ENCODE peak calls at places on chromosome 17, in four cellular contexts. L, P, T and R are unnamed samples. For H3K4me1, the result is how much of the 10 kb centered on the place peaks cover.

GRCh38 chr17:66549312-66549705 is 246.9 kb downstream of the PRKCA start:
- DNase-seq in T (no peak), L (no peak), P (no peak), R (no peak)

GRCh38 chr17:5097101-5097834 is 14.4 kb downstream of the ZNF232 start:
- DNase-seq in T (peak), P (no peak), L (no peak), R (peak)

GRCh38 chr17:55584861-55585260 is 73.6 kb upstream of the SMIM36 start:
- DNase-seq in P (no peak), L (no peak), T (no peak), R (no peak)

GRCh38 chr17:76714822-76715461 is 4.2 kb upstream of the MXRA7 start:
- DNase-seq in T (peak), P (no peak), L (no peak), R (peak)

GRCh38 chr17:30273373-30273772 is 18.4 kb downstream of the BLMH start:
- DNase-seq in L (no peak), P (no peak), T (no peak), R (no peak)

GRCh38 chr17:33688771-33689170 is 395.7 kb upstream of the ASIC2 start:
- DNase-seq in L (no peak), T (no peak), P (no peak), R (no peak)

GRCh38 chr17:49487202-49487601 is 7.9 kb upstream of the NGFR start:
- DNase-seq in T (no peak), L (no peak), P (no peak), R (no peak)

GRCh38 chr17:13017623-13018462 is at the start of gene ELAC2:
- DNase-seq in T (peak), P (peak), L (peak), R (peak)

GRCh38 chr17:20611314-20611713 is 31.8 kb downstream of the CDRT15L2 start:
- DNase-seq in L (no peak), P (no peak), T (no peak), R (no peak)

GRCh38 chr17:80414508-80414802 is 512 bp upstream of the ENDOV start:
- DNase-seq in L (no peak), T (no peak), P (no peak), R (no peak)

GRCh38 chr17:77498875-77499698 is 358.3 kb downstream of the SEC14L1 start:
- DNase-seq in L (no peak), T (no peak), P (no peak), R (peak)

GRCh38 chr17:51346218-51346982 is 86.1 kb downstream of the UTP18 start:
- DNase-seq in P (no peak), T (no peak), L (no peak), R (no peak)

GRCh38 chr17:16100737-16101400 is 101.2 kb downstream of the TTC19 start:
- DNase-seq in T (no peak), P (no peak), L (no peak), R (peak)

GRCh38 chr17:50943575-50943933 is 77.4 kb upstream of the TOB1 start:
- DNase-seq in P (peak), T (peak), L (peak), R (peak)

GRCh38 chr17:67132366-67132765 is 88.0 kb downstream of the CACNG1 start:
- DNase-seq in P (no peak), T (no peak), L (no peak), R (no peak)

GRCh38 chr17:39739885-39740356 is 2.2 kb downstream of the GRB7 start:
- DNase-seq in L (no peak), P (no peak), T (no peak), R (no peak)

GRCh38 chr17:78528541-78528940 is 48.7 kb downstream of the DNAH17 start:
- DNase-seq in P (no peak), T (no peak), L (peak), R (no peak)

GRCh38 chr17:45160505-45161287 is 979 bp upstream of the HEXIM2 start:
- DNase-seq in P (peak), T (peak), L (no peak), R (peak)

GRCh38 chr17:8124350-8125195 is 667 bp upstream of the HES7 start:
- DNase-seq in T (no peak), L (no peak), P (no peak), R (no peak)

GRCh38 chr17:78263063-78263735 is 31.8 kb downstream of the TMEM235 start:
- DNase-seq in L (peak), T (peak), P (no peak), R (no peak)

GRCh38 chr17:40582328-40582901 is 17.1 kb upstream of the CCR7 start:
- DNase-seq in L (no peak), T (no peak), P (peak), R (no peak)

GRCh38 chr17:21300601-21301571 is 16.4 kb downstream of the MAP2K3 start:
- DNase-seq in P (no peak), T (peak), L (no peak), R (no peak)

GRCh38 chr17:29400818-29401217 is 10.7 kb downstream of the TAOK1 start:
- DNase-seq in L (no peak), P (no peak), T (no peak), R (no peak)

GRCh38 chr17:16443390-16444257 is 28.3 kb downstream of the TRPV2 start:
- DNase-seq in P (no peak), L (peak), T (no peak), R (no peak)

GRCh38 chr17:50565559-50566350 is 5.2 kb downstream of the CACNA1G start:
- DNase-seq in P (no peak), L (no peak), T (no peak), R (no peak)

GRCh38 chr17:63956296-63956920 is 16.3 kb downstream of the SCN4A start:
- DNase-seq in L (no peak), P (no peak), T (no peak), R (no peak)

GRCh38 chr17:61809816-61810392 is 53.4 kb downstream of the BRIP1 start:
- DNase-seq in P (no peak), T (no peak), L (no peak), R (no peak)

GRCh38 chr17:6901086-6901485 is 69.6 kb upstream of the TEKT1 start:
- DNase-seq in L (no peak), T (no peak), P (no peak), R (no peak)

GRCh38 chr17:37322826-37323561 is 52.8 kb upstream of the C17orf78 start:
- DNase-seq in L (no peak), T (no peak), P (no peak), R (no peak)

GRCh38 chr17:35404360-35404759 is 27.9 kb downstream of the SLFN12 start:
- DNase-seq in T (no peak), P (no peak), L (no peak), R (no peak)

GRCh38 chr17:75501378-75502071 is 13.8 kb downstream of the CASKIN2 start:
- DNase-seq in P (no peak), T (no peak), L (no peak), R (no peak)

GRCh38 chr17:57050303-57050702 is 34.7 kb upstream of the AKAP1 start:
- DNase-seq in T (no peak), P (no peak), L (no peak), R (no peak)

GRCh38 chr17:35170968-35171771 is 23.0 kb downstream of the SLC35G3 start:
- DNase-seq in L (no peak), P (no peak), T (no peak), R (no peak)

GRCh38 chr17:45376606-45377005 is 56.1 kb downstream of the ARHGAP27 start:
- DNase-seq in L (no peak), P (no peak), T (no peak), R (no peak)

GRCh38 chr17:37830151-37830993 is 85.5 kb upstream of the HNF1B start:
- DNase-seq in P (no peak), L (no peak), T (no peak), R (no peak)

DNA sequence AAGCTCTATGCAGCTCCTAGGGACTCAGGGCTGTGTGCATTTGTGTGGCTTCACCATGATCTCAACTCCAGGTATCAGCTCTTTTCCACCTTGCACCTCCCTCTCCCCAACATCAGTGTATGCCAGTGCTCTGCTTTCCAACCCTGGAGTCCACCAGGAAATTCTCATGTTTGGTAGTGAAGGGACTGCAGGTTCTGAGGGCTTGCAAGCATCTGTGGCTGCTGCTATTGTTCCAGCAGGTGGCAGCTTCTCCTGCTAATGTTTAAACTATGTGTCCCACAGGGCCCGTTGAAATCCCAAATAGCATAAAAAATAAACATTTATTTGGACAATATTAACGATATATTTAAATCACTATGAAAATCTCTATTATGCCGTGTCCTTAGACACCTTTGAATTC is 82.0 kb downstream of the RGS9 start:
- DNase-seq in L (no peak), P (no peak), T (no peak), R (no peak)
- TF ChIP-seq CTCF in L (peak), P (no peak), T (no peak), R (peak)

GRCh38 chr17:42457107-42457787 is 1.4 kb upstream of the ATP6V0A1 start:
- DNase-seq in L (no peak), T (no peak), P (no peak), R (no peak)

GRCh38 chr17:42458497-42459255 is at the start of gene ATP6V0A1:
- DNase-seq in T (peak), L (peak), P (peak), R (peak)

GRCh38 chr17:42459256-42459982 is 741 bp downstream of the ATP6V0A1 start:
- DNase-seq in L (no peak), T (peak), P (peak), R (peak)

GRCh38 chr17:42460371-42460770 is 1.7 kb downstream of the ATP6V0A1 start:
- DNase-seq in P (no peak), L (no peak), T (no peak), R (no peak)

GRCh38 chr17:42459983-42460300 is 1.3 kb downstream of the ATP6V0A1 start:
- DNase-seq in P (no peak), T (no peak), L (no peak), R (no peak)
- H3K4me3 ChIP-seq in P (peak), T (peak), L (peak), R (peak)

DNA sequence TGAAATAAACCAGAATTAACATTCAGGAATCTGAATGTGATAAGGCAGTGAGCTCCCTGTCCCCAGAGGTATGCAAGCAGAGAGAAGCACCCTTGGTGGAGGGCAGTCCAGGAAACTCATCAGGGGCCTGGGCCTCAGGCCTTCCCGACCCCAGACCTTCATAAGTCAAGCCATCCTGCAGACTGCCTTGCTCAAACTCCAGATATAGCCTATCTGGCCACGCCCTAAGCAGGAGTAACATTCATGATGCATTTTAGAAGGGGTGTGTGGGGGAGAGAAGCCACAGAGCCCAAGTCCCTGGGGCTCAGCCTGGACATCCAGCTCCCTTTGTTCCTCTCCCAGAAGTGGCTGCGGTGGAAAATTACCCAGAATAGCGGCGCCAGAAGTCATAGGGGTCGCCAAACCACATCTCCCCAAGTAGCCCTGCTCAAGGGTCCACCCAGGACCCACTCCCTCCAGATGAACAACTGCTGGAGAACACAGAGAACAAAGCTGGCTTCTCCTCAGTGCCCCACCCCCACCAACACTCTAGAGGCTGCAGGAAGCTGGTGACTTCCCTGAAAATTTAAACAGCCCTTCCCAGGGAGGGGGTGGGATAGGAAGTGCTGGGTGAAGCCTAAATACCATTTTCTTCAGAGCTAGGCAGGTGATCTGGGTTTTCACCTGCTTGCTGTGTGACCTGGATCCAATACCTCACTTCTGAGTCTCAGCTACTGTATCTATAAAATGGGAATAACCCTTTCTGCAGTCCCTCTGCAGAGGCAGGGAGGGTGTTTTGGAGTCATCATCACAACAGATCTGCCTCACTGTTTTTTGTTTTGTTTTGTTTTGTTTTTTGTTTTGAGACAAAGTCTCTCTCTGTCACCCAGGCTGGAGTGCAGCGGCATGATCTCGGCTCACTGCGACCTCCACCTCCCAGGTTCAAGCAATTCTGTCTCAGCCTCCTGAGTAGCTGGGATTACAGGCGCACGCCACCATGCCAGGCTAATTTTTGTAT is 1.5 kb upstream of the SREBF1 start:
- DNase-seq in P (no peak), T (peak), L (no peak), R (no peak)
- H3K4me1 ChIP-seq in P (half or more), T (under half), L (half or more), R (under half)

DNA sequence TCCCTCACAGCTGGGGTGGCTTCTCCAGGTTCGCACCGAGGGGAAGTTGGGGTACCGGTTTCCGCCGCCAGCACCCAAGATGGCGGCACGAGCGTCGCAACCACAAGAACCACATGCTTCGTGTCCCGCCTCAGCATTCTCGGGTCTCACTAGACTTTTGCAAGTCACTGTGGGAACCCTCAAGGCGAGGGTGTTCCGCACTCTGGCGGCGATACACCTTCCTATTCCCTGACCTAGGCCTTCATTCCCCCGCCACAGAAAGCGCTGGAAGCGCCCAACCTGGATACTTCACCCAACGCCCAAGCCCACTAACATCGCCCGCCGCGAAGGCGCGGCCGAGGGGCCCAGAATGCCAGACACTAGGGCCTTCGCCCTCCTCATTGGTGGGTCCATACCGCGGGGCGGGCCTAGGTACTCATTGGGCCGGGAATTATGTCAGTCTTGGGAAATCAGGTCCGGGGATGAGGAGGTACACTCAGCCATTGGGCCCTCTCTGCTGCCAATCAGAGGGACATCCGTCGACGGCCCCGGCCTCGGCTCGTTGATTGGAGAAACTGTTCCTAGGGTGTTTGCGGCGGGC is 328 bp upstream of the NFE2L1 start:
- DNase-seq in L (peak), T (peak), P (peak), R (peak)
- TF ChIP-seq CTCF in L (no peak), T (no peak), P (peak), R (no peak)

DNA sequence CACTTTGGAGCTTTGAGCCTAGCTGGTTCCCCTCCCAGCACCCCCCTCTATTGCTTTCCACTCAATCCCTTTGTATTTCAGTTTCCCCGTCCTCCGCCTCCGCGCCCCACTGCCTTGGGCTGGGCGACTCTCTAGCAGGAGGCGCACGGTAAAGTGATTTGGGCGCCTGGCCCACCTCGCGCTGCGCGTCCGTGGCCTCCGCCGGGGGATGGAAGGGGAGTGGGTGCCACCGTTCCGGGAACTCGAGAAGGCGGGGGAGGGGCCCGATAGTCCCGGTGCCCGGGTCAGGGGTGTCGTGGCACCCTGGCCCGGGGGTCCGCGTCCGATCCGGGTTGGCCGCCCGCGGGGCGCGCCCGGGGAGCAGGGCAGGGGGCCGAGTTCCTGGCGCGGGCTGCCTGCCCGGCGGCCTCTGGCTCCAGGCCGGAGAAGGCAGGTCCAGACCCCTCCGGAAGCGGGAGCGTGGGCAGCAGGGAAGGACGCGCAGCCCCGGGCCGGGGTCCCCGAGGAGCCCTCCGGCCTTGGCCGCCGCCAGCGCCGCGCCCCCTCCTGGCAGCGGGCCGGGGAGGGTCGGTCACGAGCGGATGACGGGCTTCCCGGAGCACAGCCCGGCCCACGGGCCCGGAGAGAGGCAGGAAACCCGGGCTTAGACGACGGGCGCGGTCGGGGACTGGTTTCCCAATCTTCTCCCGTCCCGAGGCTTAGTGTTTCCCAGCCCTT is 15.8 kb downstream of the MEOX1 start:
- DNase-seq in P (peak), T (peak), L (no peak), R (peak)
- H3K4me3 ChIP-seq in P (peak), T (peak), L (peak), R (peak)

DNA sequence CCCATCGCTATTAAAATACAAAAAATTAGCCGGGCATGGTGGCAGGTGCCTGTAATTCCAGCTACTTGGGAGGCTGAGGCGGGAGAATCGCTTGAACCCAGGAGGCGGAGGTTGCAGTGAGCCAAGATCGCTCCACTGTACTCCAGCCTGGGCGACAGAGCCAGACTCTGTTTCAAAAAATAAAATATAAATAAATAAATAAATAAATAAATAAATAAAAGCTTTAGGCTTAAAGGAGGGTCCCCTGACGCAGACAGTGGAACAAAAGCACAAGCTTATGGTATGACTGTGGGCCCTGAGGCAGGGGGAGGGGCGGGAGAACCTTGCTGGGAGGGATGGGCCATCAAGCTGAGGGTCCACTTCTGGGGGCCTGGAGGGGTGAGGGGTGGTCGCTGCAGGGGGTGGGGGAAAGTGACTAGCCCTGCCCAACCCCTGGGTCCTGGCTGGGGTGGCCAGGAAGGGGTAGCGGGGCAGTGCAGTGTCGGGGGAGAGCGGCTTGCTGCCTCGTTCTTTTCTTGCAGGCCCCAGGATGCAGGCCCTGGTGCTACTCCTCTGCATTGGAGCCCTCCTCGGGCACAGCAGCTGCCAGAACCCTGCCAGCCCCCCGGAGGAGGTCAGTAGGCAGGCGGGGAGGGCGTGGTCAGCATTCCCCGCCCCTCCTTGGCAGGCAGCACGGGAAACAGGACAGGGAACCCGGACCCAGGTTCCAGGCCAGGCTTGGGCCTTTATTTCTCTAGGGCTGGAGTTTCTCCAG is 4.7 kb downstream of the SERPINF1 start:
- DNase-seq in T (no peak), P (no peak), L (no peak), R (peak)
- H3K4me1 ChIP-seq in T (under half), P (under half), L (under half), R (under half)

DNA sequence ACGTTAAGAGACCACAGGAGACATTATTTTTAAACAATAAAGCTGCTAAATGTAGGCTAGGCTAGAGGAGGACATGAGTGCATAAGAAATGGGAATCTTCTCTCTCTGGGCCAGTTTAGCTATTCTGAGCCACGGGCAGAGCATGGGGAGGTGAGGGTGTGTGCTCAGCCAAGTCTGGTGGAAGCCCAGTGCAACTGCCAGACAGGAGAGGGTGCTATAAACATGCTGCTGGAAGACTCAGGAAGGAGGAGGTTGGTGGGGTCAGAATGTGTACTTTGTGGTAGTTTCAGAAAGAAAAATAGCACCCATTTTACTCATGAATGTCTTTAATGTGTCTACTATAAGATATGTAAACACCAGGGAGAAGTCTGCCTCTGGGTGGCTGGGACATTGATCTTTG is 5.9 kb upstream of the SDK2 start:
- DNase-seq in P (no peak), T (no peak), L (no peak), R (peak)
- TF ChIP-seq CTCF in P (no peak), T (no peak), L (peak), R (peak)